ENCODE peak calls at places on chromosomes 1 and 21, in seven cellular contexts. F, G, W, I, Y, Q and B are unnamed samples.

GRCh38 chr1:148353461-148354283 is 129.4 kb downstream of the PPIAL4G start:
- DNase-seq in F (no peak), G (no peak), W (peak; percentile 83), I (no peak), Y (peak; percentile 83), Q (no peak), B (peak; percentile 74)

GRCh38 chr1:40861227-40862003 is 748 bp downstream of the CITED4 start:
- DNase-seq in F (no peak), G (no peak), W (no peak), I (peak; percentile 21), Y (no peak), Q (no peak), B (peak; percentile 41)

GRCh38 chr1:37795340-37796110 is 1.9 kb downstream of the MANEAL start:
- DNase-seq in F (no peak), G (peak; percentile 20), W (peak; percentile 39), I (peak; percentile 29), Y (no peak), Q (no peak), B (peak; percentile 52)

GRCh38 chr1:29543586-29543985 is 307.3 kb downstream of the PTPRU start:
- DNase-seq in F (no peak), G (no peak), W (no peak), I (no peak), Y (no peak), Q (no peak), B (no peak)

GRCh38 chr1:81374481-81374880 is 426.3 kb upstream of the ADGRL2 start:
- DNase-seq in F (no peak), G (no peak), W (no peak), I (no peak), Y (no peak), Q (no peak), B (no peak)

GRCh38 chr1:182035097-182035770 is 26.3 kb downstream of the ZNF648 start:
- DNase-seq in F (no peak), G (no peak), W (no peak), I (no peak), Y (no peak), Q (no peak), B (no peak)

GRCh38 chr1:26721669-26722355 is 26.0 kb downstream of the ARID1A start:
- DNase-seq in F (no peak), G (no peak), W (no peak), I (no peak), Y (no peak), Q (no peak), B (no peak)

GRCh38 chr1:203025721-203026665 is at the start of gene PPFIA4:
- DNase-seq in F (peak; percentile 78), G (peak; percentile 71), W (peak; percentile 63), I (peak; percentile 89), Y (peak; percentile 64), Q (no peak), B (peak; percentile 83)

GRCh38 chr1:112849425-112849966 is 106.5 kb downstream of the SLC16A1 start:
- DNase-seq in F (no peak), G (peak; percentile 25), W (no peak), I (no peak), Y (peak; percentile 5), Q (no peak), B (no peak)

GRCh38 chr1:56710646-56711045 is 65.5 kb downstream of the PRKAA2 start:
- DNase-seq in F (no peak), G (no peak), W (peak; percentile 87), I (no peak), Y (peak; percentile 13), Q (no peak), B (peak; percentile 56)

GRCh38 chr1:171805395-171806115 is 24.1 kb downstream of the METTL13 start:
- DNase-seq in F (no peak), G (no peak), W (no peak), I (peak; percentile 14), Y (no peak), Q (no peak), B (no peak)

GRCh38 chr1:181178241-181178640 is 89.7 kb downstream of the IER5 start:
- DNase-seq in F (no peak), G (no peak), W (no peak), I (no peak), Y (no peak), Q (no peak), B (no peak)

GRCh38 chr1:222539951-222540597 is 7.8 kb downstream of the HHIPL2 start:
- DNase-seq in F (no peak), G (no peak), W (no peak), I (no peak), Y (no peak), Q (no peak), B (no peak)

GRCh38 chr1:179883739-179884138 is 1.7 kb downstream of the TOR1AIP1 start:
- DNase-seq in F (peak; percentile 11), G (no peak), W (peak; percentile 99), I (peak; percentile 39), Y (no peak), Q (no peak), B (peak; percentile 97)

GRCh38 chr21:14120091-14120734 is 90.5 kb downstream of the LIPI start:
- DNase-seq in F (no peak), G (peak; percentile 24), W (peak; percentile 15), I (peak; percentile 9), Y (no peak), Q (no peak), B (no peak)

GRCh38 chr1:70034403-70034802 is 171.0 kb downstream of the LRRC40 start:
- DNase-seq in F (no peak), G (no peak), W (peak; percentile 47), I (no peak), Y (peak; percentile 43), Q (peak; percentile 26), B (peak; percentile 43)

GRCh38 chr1:56577859-56578663 is 1.3 kb downstream of the PLPP3 start:
- DNase-seq in F (no peak), G (no peak), W (peak; percentile 58), I (no peak), Y (no peak), Q (no peak), B (peak; percentile 66)

GRCh38 chr1:59973719-59974118 is 47.1 kb upstream of the CYP2J2 start:
- DNase-seq in F (no peak), G (no peak), W (no peak), I (no peak), Y (no peak), Q (no peak), B (no peak)

GRCh38 chr1:234710381-234710780 is 100.4 kb upstream of the IRF2BP2 start:
- DNase-seq in F (no peak), G (no peak), W (no peak), I (no peak), Y (no peak), Q (no peak), B (no peak)

GRCh38 chr1:111448482-111448917 is 556 bp downstream of the WDR77 start:
- DNase-seq in F (peak; percentile 1), G (no peak), W (peak; percentile 53), I (peak; percentile 3), Y (no peak), Q (no peak), B (peak; percentile 48)

GRCh38 chr1:168830562-168830961 is 101.6 kb upstream of the DPT start:
- DNase-seq in F (no peak), G (no peak), W (no peak), I (no peak), Y (no peak), Q (no peak), B (no peak)

GRCh38 chr21:33865176-33865575 is 50.4 kb downstream of the ATP5PO start:
- DNase-seq in F (no peak), G (no peak), W (no peak), I (no peak), Y (no peak), Q (no peak), B (no peak)

GRCh38 chr1:23732363-23733224 is 10.7 kb upstream of the ELOA start:
- DNase-seq in F (no peak), G (no peak), W (peak; percentile 59), I (no peak), Y (no peak), Q (no peak), B (peak; percentile 37)